ENCODE peak calls at places on chromosomes 16 and 17, in six cellular contexts. One of them, this sample, is unnamed.

GRCh38 chr16:53768593-53768992 is 64.6 kb downstream of the FTO start:
- DNase-seq in neural progenitor cell: no peak
- DNase-seq in osteoblast: peak; percentile 74
- DNase-seq in OCI-LY7: no peak
- DNase-seq in endothelial cell of umbilical vein: no peak
- DNase-seq in HCT116: peak; percentile 61
- DNase-seq in this sample: peak; percentile 20

GRCh38 chr17:75032896-75033294 is 13.9 kb downstream of the ATP5PD start:
- DNase-seq in neural progenitor cell: no peak
- DNase-seq in osteoblast: no peak
- DNase-seq in OCI-LY7: no peak
- DNase-seq in endothelial cell of umbilical vein: peak; percentile 49
- DNase-seq in HCT116: no peak
- DNase-seq in this sample: no peak

GRCh38 chr17:19364699-19365498 is 2.4 kb upstream of the B9D1 start:
- DNase-seq in neural progenitor cell: no peak
- DNase-seq in osteoblast: peak; percentile 83
- DNase-seq in OCI-LY7: no peak
- DNase-seq in endothelial cell of umbilical vein: no peak
- DNase-seq in HCT116: no peak
- DNase-seq in this sample: no peak

GRCh38 chr16:19582050-19582784 is 26.7 kb downstream of the VPS35L start:
- DNase-seq in neural progenitor cell: no peak
- DNase-seq in osteoblast: no peak
- DNase-seq in OCI-LY7: no peak
- DNase-seq in endothelial cell of umbilical vein: no peak
- DNase-seq in HCT116: no peak
- DNase-seq in this sample: no peak

GRCh38 chr17:38797091-38797490 is 2.3 kb downstream of the PIP4K2B start:
- DNase-seq in neural progenitor cell: no peak
- DNase-seq in osteoblast: peak; percentile 83
- DNase-seq in OCI-LY7: no peak
- DNase-seq in endothelial cell of umbilical vein: no peak
- DNase-seq in HCT116: no peak
- DNase-seq in this sample: no peak

GRCh38 chr17:64024781-64025731 is 4.6 kb upstream of the ICAM2 start:
- DNase-seq in neural progenitor cell: no peak
- DNase-seq in osteoblast: no peak
- DNase-seq in OCI-LY7: no peak
- DNase-seq in endothelial cell of umbilical vein: peak; percentile 48
- DNase-seq in HCT116: no peak
- DNase-seq in this sample: no peak

GRCh38 chr16:69859105-69859969 is 91.8 kb upstream of the CLEC18A start:
- DNase-seq in neural progenitor cell: peak; percentile 79
- DNase-seq in osteoblast: peak; percentile 57
- DNase-seq in OCI-LY7: peak; percentile 21
- DNase-seq in endothelial cell of umbilical vein: peak; percentile 40
- DNase-seq in HCT116: peak; percentile 33
- DNase-seq in this sample: peak; percentile 68

GRCh38 chr17:55348749-55349354 is 72.8 kb downstream of the MMD start:
- DNase-seq in neural progenitor cell: peak; percentile 67
- DNase-seq in osteoblast: no peak
- DNase-seq in OCI-LY7: peak; percentile 63
- DNase-seq in endothelial cell of umbilical vein: peak; percentile 56
- DNase-seq in HCT116: peak; percentile 42
- DNase-seq in this sample: peak; percentile 79

GRCh38 chr16:28042856-28043255 is 20.7 kb downstream of the GSG1L start:
- DNase-seq in neural progenitor cell: no peak
- DNase-seq in osteoblast: peak; percentile 89
- DNase-seq in OCI-LY7: no peak
- DNase-seq in endothelial cell of umbilical vein: no peak
- DNase-seq in HCT116: no peak
- DNase-seq in this sample: no peak

GRCh38 chr16:2296662-2297505 is 29.0 kb upstream of the RNPS1 start:
- DNase-seq in neural progenitor cell: peak; percentile 34
- DNase-seq in osteoblast: peak; percentile 91
- DNase-seq in OCI-LY7: peak; percentile 16
- DNase-seq in endothelial cell of umbilical vein: peak; percentile 31
- DNase-seq in HCT116: peak; percentile 8
- DNase-seq in this sample: no peak

GRCh38 chr17:20266806-20267458 is 200.4 kb downstream of the LGALS9B start:
- DNase-seq in neural progenitor cell: no peak
- DNase-seq in osteoblast: peak; percentile 87
- DNase-seq in OCI-LY7: no peak
- DNase-seq in endothelial cell of umbilical vein: no peak
- DNase-seq in HCT116: no peak
- DNase-seq in this sample: peak; percentile 40

GRCh38 chr17:42586514-42587230 is 9.1 kb upstream of the PSMC3IP start:
- DNase-seq in neural progenitor cell: no peak
- DNase-seq in osteoblast: no peak
- DNase-seq in OCI-LY7: peak; percentile 67
- DNase-seq in endothelial cell of umbilical vein: no peak
- DNase-seq in HCT116: no peak
- DNase-seq in this sample: no peak

GRCh38 chr17:29084476-29085148 is 41.7 kb downstream of the PIPOX start:
- DNase-seq in neural progenitor cell: peak; percentile 42
- DNase-seq in osteoblast: peak; percentile 60
- DNase-seq in OCI-LY7: no peak
- DNase-seq in endothelial cell of umbilical vein: no peak
- DNase-seq in HCT116: no peak
- DNase-seq in this sample: peak; percentile 74

GRCh38 chr16:68284847-68285246 is 20.5 kb downstream of the SLC7A6 start:
- DNase-seq in neural progenitor cell: no peak
- DNase-seq in osteoblast: no peak
- DNase-seq in OCI-LY7: peak; percentile 95
- DNase-seq in endothelial cell of umbilical vein: peak; percentile 31
- DNase-seq in HCT116: no peak
- DNase-seq in this sample: no peak

GRCh38 chr17:7321466-7321865 is 6.3 kb upstream of the GPS2 start:
- DNase-seq in neural progenitor cell: no peak
- DNase-seq in osteoblast: peak; percentile 69
- DNase-seq in OCI-LY7: no peak
- DNase-seq in endothelial cell of umbilical vein: no peak
- DNase-seq in HCT116: no peak
- DNase-seq in this sample: no peak

GRCh38 chr16:67653131-67654068 is 6.7 kb downstream of the ACD start:
- DNase-seq in neural progenitor cell: peak; percentile 51
- DNase-seq in osteoblast: peak; percentile 96
- DNase-seq in OCI-LY7: no peak
- DNase-seq in endothelial cell of umbilical vein: no peak
- DNase-seq in HCT116: no peak
- DNase-seq in this sample: peak; percentile 52

GRCh38 chr16:50281391-50282009 is 15.1 kb downstream of the ADCY7 start:
- DNase-seq in neural progenitor cell: no peak
- DNase-seq in osteoblast: peak; percentile 76
- DNase-seq in OCI-LY7: peak; percentile 20
- DNase-seq in endothelial cell of umbilical vein: no peak
- DNase-seq in HCT116: no peak
- DNase-seq in this sample: no peak

GRCh38 chr17:49486012-49486641 is 9.0 kb upstream of the NGFR start:
- DNase-seq in neural progenitor cell: peak; percentile 86
- DNase-seq in osteoblast: no peak
- DNase-seq in OCI-LY7: no peak
- DNase-seq in endothelial cell of umbilical vein: no peak
- DNase-seq in HCT116: no peak
- DNase-seq in this sample: peak; percentile 46

GRCh38 chr17:35747540-35748017 is 5.5 kb downstream of the GAS2L2 start:
- DNase-seq in neural progenitor cell: peak; percentile 89
- DNase-seq in osteoblast: peak; percentile 97
- DNase-seq in OCI-LY7: peak; percentile 79
- DNase-seq in endothelial cell of umbilical vein: peak; percentile 68
- DNase-seq in HCT116: peak; percentile 64
- DNase-seq in this sample: peak; percentile 88

GRCh38 chr17:73633736-73634135 is 10.5 kb downstream of the SDK2 start:
- DNase-seq in neural progenitor cell: no peak
- DNase-seq in osteoblast: no peak
- DNase-seq in OCI-LY7: no peak
- DNase-seq in endothelial cell of umbilical vein: no peak
- DNase-seq in HCT116: no peak
- DNase-seq in this sample: no peak

GRCh38 chr16:81888520-81889394 is 109.7 kb downstream of the PLCG2 start:
- DNase-seq in neural progenitor cell: no peak
- DNase-seq in osteoblast: no peak
- DNase-seq in OCI-LY7: no peak
- DNase-seq in endothelial cell of umbilical vein: no peak
- DNase-seq in HCT116: no peak
- DNase-seq in this sample: peak; percentile 40

GRCh38 chr17:82214012-82214628 is 1.5 kb upstream of the CCDC57 start:
- DNase-seq in neural progenitor cell: no peak
- DNase-seq in osteoblast: peak; percentile 57
- DNase-seq in OCI-LY7: no peak
- DNase-seq in endothelial cell of umbilical vein: no peak
- DNase-seq in HCT116: no peak
- DNase-seq in this sample: no peak

GRCh38 chr16:67443299-67443698 is 12.4 kb downstream of the HSD11B2 start:
- DNase-seq in neural progenitor cell: no peak
- DNase-seq in osteoblast: peak; percentile 94
- DNase-seq in OCI-LY7: no peak
- DNase-seq in endothelial cell of umbilical vein: no peak
- DNase-seq in HCT116: no peak
- DNase-seq in this sample: no peak

GRCh38 chr17:39684369-39685043 is 3.4 kb downstream of the PGAP3 start:
- DNase-seq in neural progenitor cell: no peak
- DNase-seq in osteoblast: peak; percentile 26
- DNase-seq in OCI-LY7: no peak
- DNase-seq in endothelial cell of umbilical vein: no peak
- DNase-seq in HCT116: no peak
- DNase-seq in this sample: no peak

GRCh38 chr17:6536053-6536452 is 20.3 kb downstream of the PITPNM3 start:
- DNase-seq in neural progenitor cell: no peak
- DNase-seq in osteoblast: no peak
- DNase-seq in OCI-LY7: no peak
- DNase-seq in endothelial cell of umbilical vein: no peak
- DNase-seq in HCT116: no peak
- DNase-seq in this sample: no peak

DNA sequence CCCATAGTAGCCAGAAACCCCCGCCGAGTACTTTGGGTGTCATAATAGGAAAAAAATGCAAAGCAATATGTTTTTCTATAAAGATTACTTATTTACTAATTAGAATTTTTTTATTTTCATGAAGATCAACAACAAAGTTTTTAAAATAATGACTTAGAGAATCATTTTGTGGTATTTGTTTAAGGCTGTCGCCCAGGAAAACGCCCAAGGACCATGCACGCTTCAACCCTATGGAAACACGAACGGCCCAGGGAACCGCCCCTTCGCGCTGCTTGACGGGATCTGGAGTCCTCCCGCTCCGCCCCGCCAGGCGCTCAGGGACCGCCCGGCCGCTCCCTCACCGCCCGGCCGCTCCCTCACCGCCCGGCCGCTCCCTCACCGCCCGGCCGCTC is 408 bp upstream of the KPNA2 start:
- DNase-seq in neural progenitor cell: peak; percentile 98
- DNase-seq in osteoblast: no peak
- DNase-seq in OCI-LY7: peak; percentile 98
- DNase-seq in endothelial cell of umbilical vein: no peak
- DNase-seq in HCT116: no peak
- DNase-seq in this sample: peak; percentile 97
- H2AFZ ChIP-seq in neural progenitor cell: no peak overlapping the region
- H2AFZ ChIP-seq in osteoblast: peak overlapping the region; percentile 32
- H2AFZ ChIP-seq in OCI-LY7: peak overlapping the region; percentile 65
- H2AFZ ChIP-seq in endothelial cell of umbilical vein: no peak overlapping the region
- H2AFZ ChIP-seq in HCT116: peak overlapping the region; percentile 2
- H2AFZ ChIP-seq in this sample: peak overlapping the region; percentile 45

GRCh38 chr16:48862087-48862532 is 252.1 kb upstream of the N4BP1 start:
- DNase-seq in neural progenitor cell: peak; percentile 23
- DNase-seq in osteoblast: no peak
- DNase-seq in OCI-LY7: no peak
- DNase-seq in endothelial cell of umbilical vein: no peak
- DNase-seq in HCT116: peak; percentile 7
- DNase-seq in this sample: peak; percentile 32
- TF ChIP-seq CTCF in neural progenitor cell: peak; percentile 52
- TF ChIP-seq CTCF in osteoblast: no peak
- TF ChIP-seq CTCF in OCI-LY7: peak; percentile 26
- TF ChIP-seq CTCF in endothelial cell of umbilical vein: no peak
- TF ChIP-seq CTCF in HCT116: peak; percentile 56
- TF ChIP-seq CTCF in this sample: no peak

GRCh38 chr16:12403746-12404658 is 399.7 kb downstream of the CPPED1 start:
- DNase-seq in neural progenitor cell: peak; percentile 23
- DNase-seq in osteoblast: no peak
- DNase-seq in OCI-LY7: no peak
- DNase-seq in endothelial cell of umbilical vein: peak; percentile 83
- DNase-seq in HCT116: no peak
- DNase-seq in this sample: no peak
- H3K4me1 ChIP-seq in neural progenitor cell: peaks cover 3% of the 10 kb centered on the region
- H3K4me1 ChIP-seq in osteoblast: peaks cover 4% of the 10 kb centered on the region
- H3K4me1 ChIP-seq in OCI-LY7: peaks cover 14% of the 10 kb centered on the region
- H3K4me1 ChIP-seq in endothelial cell of umbilical vein: peaks cover 42% of the 10 kb centered on the region
- H3K4me1 ChIP-seq in HCT116: peaks cover 10% of the 10 kb centered on the region
- H3K4me1 ChIP-seq in this sample: no peaks in the 10 kb centered on the region

GRCh38 chr16:4946917-4947316 is 10.0 kb upstream of the PPL start:
- DNase-seq in neural progenitor cell: no peak
- DNase-seq in osteoblast: no peak
- DNase-seq in OCI-LY7: no peak
- DNase-seq in endothelial cell of umbilical vein: no peak
- DNase-seq in HCT116: no peak
- DNase-seq in this sample: no peak

GRCh38 chr16:4947722-4948503 is 10.2 kb upstream of the SEC14L5 start:
- DNase-seq in neural progenitor cell: peak; percentile 92
- DNase-seq in osteoblast: peak; percentile 60
- DNase-seq in OCI-LY7: no peak
- DNase-seq in endothelial cell of umbilical vein: no peak
- DNase-seq in HCT116: no peak
- DNase-seq in this sample: peak; percentile 81

GRCh38 chr16:4949986-4950385 is 8.1 kb upstream of the SEC14L5 start:
- DNase-seq in neural progenitor cell: no peak
- DNase-seq in osteoblast: peak; percentile 26
- DNase-seq in OCI-LY7: no peak
- DNase-seq in endothelial cell of umbilical vein: no peak
- DNase-seq in HCT116: no peak
- DNase-seq in this sample: no peak

GRCh38 chr16:4945560-4946502 is 8.9 kb upstream of the PPL start:
- DNase-seq in neural progenitor cell: no peak
- DNase-seq in osteoblast: peak; percentile 82
- DNase-seq in OCI-LY7: no peak
- DNase-seq in endothelial cell of umbilical vein: no peak
- DNase-seq in HCT116: peak; percentile 74
- DNase-seq in this sample: peak; percentile 56

DNA sequence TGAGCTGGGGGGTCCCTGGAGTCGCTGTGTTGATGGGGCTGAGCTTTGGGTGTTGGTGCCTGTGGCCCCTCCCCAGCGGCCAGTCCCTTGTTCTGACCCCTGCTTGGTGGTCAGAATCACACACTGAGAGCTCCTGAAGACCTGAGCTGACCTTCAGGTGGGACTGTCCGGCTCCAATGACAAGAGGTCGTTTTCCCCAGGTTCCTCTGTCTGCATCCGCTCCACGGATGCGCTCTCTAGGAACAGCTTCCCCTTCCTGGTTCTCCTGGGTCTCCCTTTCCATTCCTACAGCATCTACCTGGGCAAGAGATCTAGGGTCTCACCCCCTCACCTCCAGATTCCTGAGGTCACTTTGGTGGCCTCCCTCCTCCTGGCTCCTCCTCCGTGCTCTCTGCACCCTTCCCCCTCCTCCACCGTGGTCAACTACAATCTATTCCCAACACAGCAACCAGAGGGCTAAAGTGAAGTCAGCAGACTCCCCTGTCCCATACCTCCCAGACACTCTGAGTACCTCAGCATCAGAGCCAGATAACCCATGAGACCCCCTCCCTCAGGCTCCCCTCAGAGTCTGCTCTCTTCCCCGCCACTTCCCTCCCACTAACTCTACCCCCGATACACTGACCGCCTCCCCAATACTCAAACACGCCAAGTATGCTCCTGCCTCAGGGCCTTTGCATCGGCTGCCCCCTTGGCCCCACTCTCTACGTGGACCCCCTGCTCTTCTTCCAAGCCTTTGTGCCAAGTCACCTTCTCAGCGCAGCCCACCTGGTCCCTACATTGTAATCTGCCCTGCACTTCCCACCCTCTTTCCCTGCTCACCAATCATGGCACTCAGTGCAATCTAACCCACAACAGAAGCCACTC is 9.0 kb upstream of the SEC14L5 start:
- DNase-seq in neural progenitor cell: no peak
- DNase-seq in osteoblast: peak; percentile 56
- DNase-seq in OCI-LY7: no peak
- DNase-seq in endothelial cell of umbilical vein: no peak
- DNase-seq in HCT116: no peak
- DNase-seq in this sample: no peak
- H2AFZ ChIP-seq in neural progenitor cell: no peak overlapping the region
- H2AFZ ChIP-seq in osteoblast: no peak overlapping the region
- H2AFZ ChIP-seq in OCI-LY7: no peak overlapping the region
- H2AFZ ChIP-seq in endothelial cell of umbilical vein: no peak overlapping the region
- H2AFZ ChIP-seq in HCT116: no peak overlapping the region
- H2AFZ ChIP-seq in this sample: no peak overlapping the region

This sample was measured in hepatocyte.